ENCODE peak calls at places on chromosomes 4 and X, in five cellular contexts. Z is GM12892, K is IMR-90, F is breast epithelium, I is sigmoid colon. Q is an unnamed sample.

GRCh38 chr4:159360549-159360948 is 257.7 kb downstream of the RAPGEF2 start:
- DNase-seq in K (peak; percentile 96), Z (no peak), I (no peak), F (no peak), Q (no peak)

GRCh38 chr4:183349673-183350072 is 27.4 kb upstream of the CLDN24 start:
- DNase-seq in Z (no peak), K (peak; percentile 61), F (no peak), I (no peak), Q (no peak)

GRCh38 chr4:1183985-1184773 is 11.8 kb upstream of the SPON2 start:
- DNase-seq in Z (peak; percentile 24), K (no peak), I (no peak), F (no peak), Q (no peak)

GRCh38 chrX:32150141-32150540 is 1061.2 kb downstream of the DMD start:
- DNase-seq in F (no peak), K (no peak), I (no peak), Z (no peak), Q (no peak)

GRCh38 chr4:165207016-165207430 is 338 bp upstream of the KLHL2 start:
- DNase-seq in I (peak; percentile 62), K (peak; percentile 31), F (no peak), Z (peak; percentile 20), Q (no peak)

GRCh38 chr4:72525938-72526337 is 43.1 kb downstream of the ADAMTS3 start:
- DNase-seq in F (no peak), Z (no peak), K (peak; percentile 43), I (no peak), Q (peak; percentile 93)

GRCh38 chr4:158540125-158540907 is 18.6 kb downstream of the RXFP1 start:
- DNase-seq in I (no peak), F (no peak), K (no peak), Z (no peak), Q (no peak)

GRCh38 chrX:69066021-69066757 is 99.1 kb downstream of the PJA1 start:
- DNase-seq in K (no peak), Z (no peak), F (no peak), I (no peak), Q (no peak)

GRCh38 chr4:148043990-148044645 is 312.2 kb downstream of the ARHGAP10 start:
- DNase-seq in Z (no peak), I (peak; percentile 81), K (no peak), F (no peak), Q (no peak)

GRCh38 chr4:13990596-13991589 is 363.4 kb upstream of the BOD1L1 start:
- DNase-seq in I (no peak), Z (no peak), K (peak; percentile 25), F (no peak), Q (no peak)

GRCh38 chr4:156829194-156829593 is 142.4 kb downstream of the PDGFC start:
- DNase-seq in F (no peak), Z (no peak), K (peak; percentile 29), I (no peak), Q (no peak)

GRCh38 chr4:136687118-136687517 is 845.2 kb downstream of the PCDH18 start:
- DNase-seq in I (no peak), Z (no peak), K (no peak), F (no peak), Q (no peak)

GRCh38 chr4:78483811-78484210 is 67.8 kb upstream of the ANXA3 start:
- DNase-seq in Z (no peak), F (no peak), K (no peak), I (no peak), Q (no peak)

GRCh38 chr4:17232575-17233253 is 279.2 kb downstream of the QDPR start:
- DNase-seq in I (peak; percentile 68), K (peak; percentile 84), F (no peak), Z (no peak), Q (peak; percentile 13)

DNA sequence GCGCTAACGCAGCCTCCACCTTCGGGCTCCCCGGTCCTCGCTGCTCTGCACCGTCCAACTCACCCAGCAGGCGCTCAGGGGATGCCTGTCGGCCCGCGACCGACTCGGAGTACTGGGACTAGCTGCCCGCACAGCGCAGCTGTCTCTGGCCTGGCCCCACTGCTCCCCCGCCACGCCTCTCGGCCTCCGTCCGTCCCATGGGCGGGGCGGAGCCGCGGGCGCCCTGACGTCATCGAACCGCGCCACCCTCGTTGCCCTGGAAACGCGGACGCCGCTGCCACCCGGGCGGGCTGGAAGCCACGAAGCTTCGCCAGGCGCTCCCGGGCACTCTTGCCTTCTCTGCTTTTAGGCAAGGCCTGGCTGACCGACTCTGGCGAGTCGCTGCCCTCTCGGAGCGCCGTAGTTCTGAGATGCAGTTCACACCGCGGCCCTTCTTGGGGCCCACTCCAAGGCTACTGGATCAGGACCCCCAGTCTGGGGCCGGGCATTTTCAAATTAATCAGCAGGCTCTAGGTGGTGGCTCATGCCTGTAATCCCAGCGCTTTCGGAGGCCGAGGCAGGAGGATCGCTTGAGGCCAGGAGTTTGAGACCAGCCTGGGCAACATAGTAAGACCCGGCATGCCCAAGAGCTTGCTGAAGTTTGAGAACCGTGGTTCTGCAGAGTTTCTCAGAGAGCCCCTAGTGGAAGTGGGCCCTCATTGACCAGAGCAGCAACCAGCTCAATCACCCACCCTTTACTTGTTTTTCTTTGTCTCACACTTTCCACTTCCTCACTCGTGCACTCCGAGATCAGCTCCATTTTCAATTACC is 12.0 kb downstream of the ACOX3 start:
- DNase-seq in F (peak; percentile 95), I (peak; percentile 94), Z (peak; percentile 90), K (peak; percentile 80), Q (peak; percentile 82)
- TF ChIP-seq POLR2A in F (peak; percentile 78), I (peak; percentile 54), Z (peak; percentile 74), K (peak; percentile 84), Q (peak; percentile 22)

GRCh38 chr4:39451423-39452023 is 7.2 kb downstream of the RPL9 start:
- DNase-seq in K (no peak), F (no peak), I (no peak), Z (no peak), Q (no peak)
- TF ChIP-seq POLR2A in K (no peak), F (no peak), I (no peak), Z (peak; percentile 48), Q (no peak)

GRCh38 chr4:37454263-37454800 is 209.8 kb downstream of the NWD2 start:
- DNase-seq in F (no peak), K (no peak), Z (no peak), I (no peak), Q (no peak)

GRCh38 chr4:37455301-37456062 is 210.9 kb downstream of the NWD2 start:
- DNase-seq in I (no peak), K (no peak), Z (no peak), F (no peak), Q (no peak)

GRCh38 chr4:37453004-37453360 is 208.4 kb downstream of the NWD2 start:
- DNase-seq in F (no peak), Z (peak; percentile 13), I (no peak), K (peak; percentile 48), Q (no peak)

GRCh38 chr4:37451646-37452045 is 207.1 kb downstream of the NWD2 start:
- DNase-seq in F (no peak), K (no peak), I (no peak), Z (no peak), Q (no peak)

DNA sequence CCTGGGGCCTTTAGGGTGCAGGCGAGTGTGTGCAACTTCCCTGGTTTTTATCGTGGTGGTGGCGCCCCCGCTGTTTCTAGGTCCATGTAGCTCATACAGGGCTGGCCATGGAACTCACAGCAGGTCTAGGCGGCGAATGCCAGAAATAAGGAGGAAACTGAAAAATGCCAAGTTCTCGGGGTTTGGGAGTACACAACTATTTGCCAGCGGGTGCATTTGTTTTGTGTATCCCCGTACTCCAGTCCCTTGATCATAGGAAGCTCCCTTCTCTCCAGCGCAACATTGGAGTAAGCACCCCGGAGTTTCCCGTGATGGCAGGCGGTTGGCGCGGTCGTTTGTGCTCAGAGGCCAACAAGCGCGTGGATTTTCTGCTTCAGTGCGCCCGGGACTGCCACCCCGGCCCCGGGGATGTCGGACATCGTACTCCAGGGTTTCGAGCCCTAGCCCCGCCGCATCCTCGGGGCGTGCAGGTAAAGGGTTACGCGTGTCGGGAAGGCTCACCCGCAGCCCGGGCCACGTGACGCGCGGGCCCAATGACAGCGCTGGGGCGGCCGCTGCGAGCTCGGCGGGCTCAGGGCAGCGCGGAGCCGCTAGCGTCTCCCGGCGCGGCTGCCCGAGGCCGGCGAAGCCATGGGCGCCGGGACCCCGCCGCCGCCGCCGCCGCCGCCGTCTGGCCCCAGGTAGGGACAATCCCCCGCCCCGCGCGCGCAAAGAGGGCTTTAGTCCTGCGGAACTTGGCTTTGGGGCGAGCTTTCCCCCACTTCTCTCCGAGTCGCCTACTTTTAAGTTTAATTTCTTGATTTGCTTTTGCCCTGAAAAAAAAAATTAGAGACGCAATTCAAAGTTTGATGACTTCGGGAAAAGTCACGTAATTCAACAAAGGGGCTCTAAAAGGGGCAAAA is 209.1 kb downstream of the NWD2 start:
- DNase-seq in Z (peak; percentile 37), K (no peak), I (peak; percentile 65), F (peak; percentile 56), Q (peak; percentile 18)
- TF ChIP-seq POLR2A in Z (no peak), K (no peak), I (no peak), F (no peak), Q (no peak)

GRCh38 chrX:71158603-71159002 is 14.0 kb downstream of the NLGN3 start:
- DNase-seq in I (no peak), Z (no peak), K (no peak), F (no peak), Q (no peak)
- TF ChIP-seq POLR2A in I (no peak), Z (no peak), K (no peak), F (no peak), Q (no peak)

GRCh38 chr4:25861422-25861926 is 1.3 kb downstream of the SEL1L3 start:
- DNase-seq in F (no peak), I (no peak), Z (no peak), K (peak; percentile 47), Q (no peak)
- TF ChIP-seq POLR2A in F (no peak), I (no peak), Z (no peak), K (no peak), Q (no peak)

GRCh38 chrX:46837543-46838481 is 969 bp downstream of the RP2 start:
- DNase-seq in F (no peak), K (peak; percentile 46), I (no peak), Z (no peak), Q (no peak)

GRCh38 chrX:46840946-46841740 is 4.3 kb downstream of the RP2 start:
- DNase-seq in F (no peak), K (no peak), I (no peak), Z (no peak), Q (no peak)

GRCh38 chrX:46838974-46839480 is 2.2 kb downstream of the RP2 start:
- DNase-seq in I (no peak), K (peak; percentile 22), F (no peak), Z (no peak), Q (no peak)

GRCh38 chrX:46838482-46838857 is 1.6 kb downstream of the RP2 start:
- DNase-seq in K (peak; percentile 24), I (no peak), F (no peak), Z (no peak), Q (no peak)

DNA sequence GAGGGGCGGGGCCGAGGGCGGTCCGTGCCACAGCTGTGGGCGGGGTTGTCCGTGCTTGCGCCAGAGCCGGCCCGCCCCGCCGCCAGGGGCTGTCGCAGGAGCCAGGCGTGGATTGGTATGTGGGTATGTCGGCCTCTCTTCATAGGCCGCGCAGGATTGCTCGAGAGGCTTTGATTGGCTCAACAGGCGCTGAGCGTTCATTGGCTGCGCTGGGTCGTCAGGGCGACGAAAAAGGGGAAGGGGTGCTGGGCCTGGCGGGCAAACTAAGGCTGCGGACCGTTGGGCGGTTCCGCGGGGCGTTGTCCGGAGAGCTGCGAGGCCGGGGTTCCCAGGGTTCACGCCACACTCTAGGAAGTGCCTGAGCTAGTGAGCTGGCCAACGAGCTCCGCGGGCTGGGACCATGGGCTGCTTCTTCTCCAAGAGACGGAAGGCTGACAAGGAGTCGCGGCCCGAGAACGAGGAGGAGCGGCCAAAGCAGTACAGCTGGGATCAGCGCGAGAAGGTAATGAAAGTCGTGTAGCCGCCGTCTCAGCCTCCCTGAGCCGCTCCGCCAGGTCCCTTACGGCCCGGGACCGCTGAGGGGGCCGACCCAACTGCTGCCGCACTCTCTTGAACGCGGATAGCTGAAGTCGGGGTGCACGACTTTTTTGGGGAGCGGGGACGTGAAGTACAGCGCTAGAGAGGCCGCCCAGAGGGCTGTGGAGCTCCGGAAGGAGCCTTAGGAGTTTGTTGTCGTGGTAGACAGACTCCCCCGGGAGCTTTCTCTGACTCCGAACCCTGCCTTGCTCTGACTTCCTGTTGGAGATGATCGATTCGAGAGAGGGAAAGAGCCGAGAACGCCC is at the start of gene RP2:
- DNase-seq in F (peak; percentile 82), K (peak; percentile 92), Z (peak; percentile 61), I (peak; percentile 96), Q (peak; percentile 88)
- TF ChIP-seq POLR2A in F (peak; percentile 32), K (peak; percentile 72), Z (peak; percentile 36), I (peak; percentile 81), Q (peak; percentile 52)

Q was measured in ovary.